ENCODE peak calls at places on chromosomes 4 and X, in ten cellular contexts. One of them, this sample, is unnamed.
A peak's percentile ranks its signal among the peaks of the same experiment; 100 is the strongest.

GRCh38 chr4:78299565-78299972 is 242.4 kb downstream of the FRAS1 start:
- DNase-seq in fibroblast of gingiva: peak; percentile 63
- DNase-seq in DMS153: no peak
- DNase-seq in OCI-LY7: peak; percentile 3
- DNase-seq in LoVo: no peak
- DNase-seq in M059J: peak; percentile 3
- DNase-seq in neuronal stem cell: no peak
- DNase-seq in cardiac muscle cell: no peak
- DNase-seq in stimulated activated CD4-positive, alpha-beta T cell treated with anti-CD3 and anti-CD28 coated beads, Interleukin-4, amount 100 ng/mL, for 48 hours: no peak
- DNase-seq in stimulated activated naive CD8-positive, alpha-beta T cell treated with anti-CD3 and anti-CD28 coated beads, Interleukin-15, Interleukin-2, amounts not matched to agents 100 U/mL and 50 U/mL, for 24 hours: no peak
- DNase-seq in this sample: no peak

GRCh38 chrX:45758319-45758718 is 557.6 kb upstream of the DIPK2B start:
- DNase-seq in stimulated activated naive CD8-positive, alpha-beta T cell treated with anti-CD3 and anti-CD28 coated beads, Interleukin-15, Interleukin-2, amounts not matched to agents 100 U/mL and 50 U/mL, for 24 hours: no peak
- DNase-seq in DMS153: no peak
- DNase-seq in M059J: peak; percentile 95
- DNase-seq in cardiac muscle cell: no peak
- DNase-seq in neuronal stem cell: no peak
- DNase-seq in OCI-LY7: no peak
- DNase-seq in LoVo: no peak
- DNase-seq in fibroblast of gingiva: peak; percentile 76
- DNase-seq in stimulated activated CD4-positive, alpha-beta T cell treated with anti-CD3 and anti-CD28 coated beads, Interleukin-4, amount 100 ng/mL, for 48 hours: no peak
- DNase-seq in this sample: no peak

GRCh38 chr4:41129128-41129754 is 85.1 kb downstream of the APBB2 start:
- DNase-seq in cardiac muscle cell: peak; percentile 63
- DNase-seq in stimulated activated naive CD8-positive, alpha-beta T cell treated with anti-CD3 and anti-CD28 coated beads, Interleukin-15, Interleukin-2, amounts not matched to agents 100 U/mL and 50 U/mL, for 24 hours: no peak
- DNase-seq in OCI-LY7: no peak
- DNase-seq in stimulated activated CD4-positive, alpha-beta T cell treated with anti-CD3 and anti-CD28 coated beads, Interleukin-4, amount 100 ng/mL, for 48 hours: no peak
- DNase-seq in fibroblast of gingiva: no peak
- DNase-seq in DMS153: no peak
- DNase-seq in LoVo: no peak
- DNase-seq in neuronal stem cell: no peak
- DNase-seq in M059J: no peak
- DNase-seq in this sample: no peak

GRCh38 chr4:79682801-79683217 is 274.8 kb upstream of the GK2 start:
- DNase-seq in stimulated activated naive CD8-positive, alpha-beta T cell treated with anti-CD3 and anti-CD28 coated beads, Interleukin-15, Interleukin-2, amounts not matched to agents 100 U/mL and 50 U/mL, for 24 hours: no peak
- DNase-seq in neuronal stem cell: no peak
- DNase-seq in cardiac muscle cell: no peak
- DNase-seq in stimulated activated CD4-positive, alpha-beta T cell treated with anti-CD3 and anti-CD28 coated beads, Interleukin-4, amount 100 ng/mL, for 48 hours: no peak
- DNase-seq in DMS153: no peak
- DNase-seq in LoVo: no peak
- DNase-seq in fibroblast of gingiva: peak; percentile 35
- DNase-seq in M059J: peak; percentile 12
- DNase-seq in OCI-LY7: no peak
- DNase-seq in this sample: no peak

GRCh38 chrX:103249805-103250204 is 5.2 kb downstream of the TCEAL8 start:
- DNase-seq in neuronal stem cell: no peak
- DNase-seq in stimulated activated naive CD8-positive, alpha-beta T cell treated with anti-CD3 and anti-CD28 coated beads, Interleukin-15, Interleukin-2, amounts not matched to agents 100 U/mL and 50 U/mL, for 24 hours: no peak
- DNase-seq in M059J: no peak
- DNase-seq in DMS153: no peak
- DNase-seq in stimulated activated CD4-positive, alpha-beta T cell treated with anti-CD3 and anti-CD28 coated beads, Interleukin-4, amount 100 ng/mL, for 48 hours: no peak
- DNase-seq in OCI-LY7: no peak
- DNase-seq in LoVo: no peak
- DNase-seq in cardiac muscle cell: no peak
- DNase-seq in fibroblast of gingiva: no peak
- DNase-seq in this sample: no peak

GRCh38 chr4:3527101-3527913 is 4.9 kb downstream of the LRPAP1 start:
- DNase-seq in stimulated activated naive CD8-positive, alpha-beta T cell treated with anti-CD3 and anti-CD28 coated beads, Interleukin-15, Interleukin-2, amounts not matched to agents 100 U/mL and 50 U/mL, for 24 hours: no peak
- DNase-seq in OCI-LY7: no peak
- DNase-seq in neuronal stem cell: no peak
- DNase-seq in M059J: no peak
- DNase-seq in cardiac muscle cell: no peak
- DNase-seq in DMS153: no peak
- DNase-seq in fibroblast of gingiva: no peak
- DNase-seq in stimulated activated CD4-positive, alpha-beta T cell treated with anti-CD3 and anti-CD28 coated beads, Interleukin-4, amount 100 ng/mL, for 48 hours: no peak
- DNase-seq in LoVo: no peak
- DNase-seq in this sample: no peak

GRCh38 chr4:98046665-98047064 is 96.6 kb downstream of the STPG2 start:
- DNase-seq in fibroblast of gingiva: no peak
- DNase-seq in M059J: no peak
- DNase-seq in neuronal stem cell: no peak
- DNase-seq in OCI-LY7: no peak
- DNase-seq in stimulated activated naive CD8-positive, alpha-beta T cell treated with anti-CD3 and anti-CD28 coated beads, Interleukin-15, Interleukin-2, amounts not matched to agents 100 U/mL and 50 U/mL, for 24 hours: no peak
- DNase-seq in stimulated activated CD4-positive, alpha-beta T cell treated with anti-CD3 and anti-CD28 coated beads, Interleukin-4, amount 100 ng/mL, for 48 hours: no peak
- DNase-seq in DMS153: no peak
- DNase-seq in cardiac muscle cell: no peak
- DNase-seq in LoVo: no peak
- DNase-seq in this sample: no peak

GRCh38 chr4:1348746-1349145 is 1.7 kb downstream of the UVSSA start:
- DNase-seq in M059J: no peak
- DNase-seq in fibroblast of gingiva: no peak
- DNase-seq in DMS153: no peak
- DNase-seq in OCI-LY7: no peak
- DNase-seq in neuronal stem cell: no peak
- DNase-seq in stimulated activated CD4-positive, alpha-beta T cell treated with anti-CD3 and anti-CD28 coated beads, Interleukin-4, amount 100 ng/mL, for 48 hours: no peak
- DNase-seq in stimulated activated naive CD8-positive, alpha-beta T cell treated with anti-CD3 and anti-CD28 coated beads, Interleukin-15, Interleukin-2, amounts not matched to agents 100 U/mL and 50 U/mL, for 24 hours: no peak
- DNase-seq in cardiac muscle cell: no peak
- DNase-seq in LoVo: no peak
- DNase-seq in this sample: no peak

GRCh38 chr4:55117511-55117910 is 7.9 kb downstream of the KDR start:
- DNase-seq in cardiac muscle cell: no peak
- DNase-seq in fibroblast of gingiva: no peak
- DNase-seq in M059J: no peak
- DNase-seq in stimulated activated naive CD8-positive, alpha-beta T cell treated with anti-CD3 and anti-CD28 coated beads, Interleukin-15, Interleukin-2, amounts not matched to agents 100 U/mL and 50 U/mL, for 24 hours: no peak
- DNase-seq in LoVo: no peak
- DNase-seq in DMS153: no peak
- DNase-seq in OCI-LY7: no peak
- DNase-seq in neuronal stem cell: no peak
- DNase-seq in stimulated activated CD4-positive, alpha-beta T cell treated with anti-CD3 and anti-CD28 coated beads, Interleukin-4, amount 100 ng/mL, for 48 hours: no peak
- DNase-seq in this sample: no peak

GRCh38 chr4:1235381-1236102 is 13.4 kb downstream of the CTBP1 start:
- DNase-seq in cardiac muscle cell: no peak
- DNase-seq in neuronal stem cell: no peak
- DNase-seq in M059J: no peak
- DNase-seq in fibroblast of gingiva: no peak
- DNase-seq in OCI-LY7: no peak
- DNase-seq in stimulated activated naive CD8-positive, alpha-beta T cell treated with anti-CD3 and anti-CD28 coated beads, Interleukin-15, Interleukin-2, amounts not matched to agents 100 U/mL and 50 U/mL, for 24 hours: no peak
- DNase-seq in DMS153: no peak
- DNase-seq in LoVo: no peak
- DNase-seq in stimulated activated CD4-positive, alpha-beta T cell treated with anti-CD3 and anti-CD28 coated beads, Interleukin-4, amount 100 ng/mL, for 48 hours: no peak
- DNase-seq in this sample: no peak

GRCh38 chrX:134462927-134463326 is 3.0 kb downstream of the HPRT1 start:
- DNase-seq in M059J: no peak
- DNase-seq in DMS153: no peak
- DNase-seq in fibroblast of gingiva: no peak
- DNase-seq in OCI-LY7: no peak
- DNase-seq in neuronal stem cell: no peak
- DNase-seq in stimulated activated naive CD8-positive, alpha-beta T cell treated with anti-CD3 and anti-CD28 coated beads, Interleukin-15, Interleukin-2, amounts not matched to agents 100 U/mL and 50 U/mL, for 24 hours: no peak
- DNase-seq in stimulated activated CD4-positive, alpha-beta T cell treated with anti-CD3 and anti-CD28 coated beads, Interleukin-4, amount 100 ng/mL, for 48 hours: no peak
- DNase-seq in cardiac muscle cell: no peak
- DNase-seq in LoVo: no peak
- DNase-seq in this sample: no peak

GRCh38 chrX:31353095-31353494 is 281.3 kb upstream of the FTHL17 start:
- DNase-seq in cardiac muscle cell: no peak
- DNase-seq in stimulated activated CD4-positive, alpha-beta T cell treated with anti-CD3 and anti-CD28 coated beads, Interleukin-4, amount 100 ng/mL, for 48 hours: no peak
- DNase-seq in LoVo: no peak
- DNase-seq in OCI-LY7: no peak
- DNase-seq in neuronal stem cell: no peak
- DNase-seq in DMS153: no peak
- DNase-seq in fibroblast of gingiva: peak; percentile 31
- DNase-seq in M059J: peak; percentile 93
- DNase-seq in stimulated activated naive CD8-positive, alpha-beta T cell treated with anti-CD3 and anti-CD28 coated beads, Interleukin-15, Interleukin-2, amounts not matched to agents 100 U/mL and 50 U/mL, for 24 hours: no peak
- DNase-seq in this sample: no peak